ENCODE peak calls at places on chromosomes 5 and 9, in seven cellular contexts. E is brain microvascular endothelial cell, D is right atrium auricular region, H is HCT116, G is SJCRH30, Y is left ventricle myocardium inferior, Q is cardiac muscle cell. N is an unnamed sample. For H3K36me3, the result is how much of the 10 kb centered on the place peaks cover.

GRCh38 chr5:110644357-110644756 is 82.1 kb downstream of the TMEM232 start:
- DNase-seq in E (no peak), D (no peak), H (no peak), G (no peak), Y (no peak), Q (no peak), N (no peak)

GRCh38 chr5:150295172-150295611 is 5.6 kb upstream of the CAMK2A start:
- DNase-seq in E (peak), D (no peak), H (no peak), G (peak), Y (no peak), Q (no peak), N (no peak)

GRCh38 chr5:38871790-38872551 is 26.2 kb downstream of the OSMR start:
- DNase-seq in E (peak), D (no peak), H (peak), G (no peak), Y (no peak), Q (no peak), N (no peak)

GRCh38 chr5:65015767-65016166 is 247.0 kb downstream of the CWC27 start:
- DNase-seq in E (no peak), D (no peak), H (no peak), G (no peak), Y (no peak), Q (no peak), N (no peak)

GRCh38 chr9:5719546-5719945 is 90.6 kb downstream of the RIC1 start:
- DNase-seq in E (no peak), D (no peak), H (no peak), G (no peak), Y (no peak), Q (no peak), N (no peak)

GRCh38 chr9:131833906-131834305 is 94.0 kb upstream of the RAPGEF1 start:
- DNase-seq in E (peak), D (no peak), H (no peak), G (peak), Y (no peak), Q (no peak), N (no peak)

GRCh38 chr9:15354713-15355112 is 47.7 kb upstream of the TTC39B start:
- DNase-seq in E (no peak), D (no peak), H (no peak), G (no peak), Y (no peak), Q (peak), N (peak)

GRCh38 chr9:37238122-37238521 is 117.7 kb downstream of the ZCCHC7 start:
- DNase-seq in E (no peak), D (no peak), H (no peak), G (no peak), Y (no peak), Q (no peak), N (no peak)

GRCh38 chr5:124724357-124725039 is 21.9 kb downstream of the ZNF608 start:
- DNase-seq in E (no peak), D (no peak), H (no peak), G (no peak), Y (no peak), Q (no peak), N (peak)

GRCh38 chr5:77431286-77431685 is 60.8 kb downstream of the WDR41 start:
- DNase-seq in E (no peak), D (no peak), H (no peak), G (no peak), Y (no peak), Q (no peak), N (no peak)

GRCh38 chr9:133023117-133023890 is 7.5 kb upstream of the GTF3C5 start:
- DNase-seq in E (no peak), D (no peak), H (no peak), G (peak), Y (no peak), Q (no peak), N (peak)

GRCh38 chr9:20684865-20685696 is 1.0 kb downstream of the FOCAD start:
- DNase-seq in E (peak), D (no peak), H (no peak), G (no peak), Y (no peak), Q (no peak), N (no peak)

GRCh38 chr9:34546834-34547827 is 24.3 kb upstream of the ENHO start:
- DNase-seq in E (peak), D (no peak), H (peak), G (peak), Y (peak), Q (peak), N (peak)

GRCh38 chr5:158056426-158056825 is 197.5 kb upstream of the CLINT1 start:
- DNase-seq in E (peak), D (no peak), H (no peak), G (no peak), Y (no peak), Q (no peak), N (no peak)

GRCh38 chr5:90968319-90968718 is 409.7 kb downstream of the ADGRV1 start:
- DNase-seq in E (peak), D (no peak), H (no peak), G (no peak), Y (no peak), Q (no peak), N (no peak)

GRCh38 chr5:133523921-133524320 is 88.4 kb downstream of the FSTL4 start:
- DNase-seq in E (no peak), D (no peak), H (no peak), G (no peak), Y (no peak), Q (no peak), N (no peak)

GRCh38 chr5:57210633-57211032 is 36.8 kb downstream of the GPBP1 start:
- DNase-seq in E (no peak), D (no peak), H (no peak), G (no peak), Y (no peak), Q (no peak), N (no peak)

GRCh38 chr5:57211039-57211438 is 37.2 kb downstream of the GPBP1 start:
- DNase-seq in E (no peak), D (no peak), H (no peak), G (no peak), Y (no peak), Q (no peak), N (no peak)

GRCh38 chr5:57209316-57210040 is 35.6 kb downstream of the GPBP1 start:
- DNase-seq in E (no peak), D (no peak), H (peak), G (no peak), Y (no peak), Q (no peak), N (no peak)

GRCh38 chr5:57207681-57208080 is 33.8 kb downstream of the GPBP1 start:
- DNase-seq in E (no peak), D (no peak), H (no peak), G (no peak), Y (peak), Q (peak), N (no peak)

GRCh38 chr5:57207007-57207653 is 33.3 kb downstream of the GPBP1 start:
- DNase-seq in E (no peak), D (no peak), H (no peak), G (no peak), Y (no peak), Q (no peak), N (no peak)
- H3K27ac ChIP-seq in E (no peak), D (peak), H (no peak), G (no peak), Y (peak), Q (peak), N (no peak)

GRCh38 chr9:31674264-31674663 is 710.2 kb upstream of the ACO1 start:
- DNase-seq in E (no peak), D (no peak), H (no peak), G (no peak), Y (no peak), Q (no peak), N (no peak)

GRCh38 chr9:31683126-31683525 is 701.3 kb upstream of the ACO1 start:
- DNase-seq in E (no peak), D (no peak), H (no peak), G (no peak), Y (no peak), Q (no peak), N (no peak)

GRCh38 chr9:31677415-31677814 is 707.0 kb upstream of the ACO1 start:
- DNase-seq in E (no peak), D (no peak), H (no peak), G (no peak), Y (no peak), Q (no peak), N (no peak)

GRCh38 chr9:31677877-31678276 is 706.6 kb upstream of the ACO1 start:
- DNase-seq in E (no peak), D (no peak), H (no peak), G (no peak), Y (no peak), Q (no peak), N (no peak)
- H3K36me3 ChIP-seq in E (under half), D (under half), H (under half), G (under half), Y (under half), Q (under half), N (under half)

GRCh38 chr9:135927195-135928013 is 20.1 kb upstream of the CAMSAP1 start:
- DNase-seq in E (no peak), D (no peak), H (no peak), G (no peak), Y (no peak), Q (no peak), N (no peak)

GRCh38 chr9:135930446-135931345 is 23.4 kb upstream of the CAMSAP1 start:
- DNase-seq in E (no peak), D (no peak), H (no peak), G (no peak), Y (no peak), Q (no peak), N (no peak)

GRCh38 chr9:135929656-135930445 is 22.5 kb upstream of the CAMSAP1 start:
- DNase-seq in E (no peak), D (no peak), H (no peak), G (no peak), Y (no peak), Q (no peak), N (no peak)

GRCh38 chr9:135928074-135928730 is 20.9 kb upstream of the CAMSAP1 start:
- DNase-seq in E (no peak), D (no peak), H (no peak), G (no peak), Y (no peak), Q (no peak), N (no peak)

DNA sequence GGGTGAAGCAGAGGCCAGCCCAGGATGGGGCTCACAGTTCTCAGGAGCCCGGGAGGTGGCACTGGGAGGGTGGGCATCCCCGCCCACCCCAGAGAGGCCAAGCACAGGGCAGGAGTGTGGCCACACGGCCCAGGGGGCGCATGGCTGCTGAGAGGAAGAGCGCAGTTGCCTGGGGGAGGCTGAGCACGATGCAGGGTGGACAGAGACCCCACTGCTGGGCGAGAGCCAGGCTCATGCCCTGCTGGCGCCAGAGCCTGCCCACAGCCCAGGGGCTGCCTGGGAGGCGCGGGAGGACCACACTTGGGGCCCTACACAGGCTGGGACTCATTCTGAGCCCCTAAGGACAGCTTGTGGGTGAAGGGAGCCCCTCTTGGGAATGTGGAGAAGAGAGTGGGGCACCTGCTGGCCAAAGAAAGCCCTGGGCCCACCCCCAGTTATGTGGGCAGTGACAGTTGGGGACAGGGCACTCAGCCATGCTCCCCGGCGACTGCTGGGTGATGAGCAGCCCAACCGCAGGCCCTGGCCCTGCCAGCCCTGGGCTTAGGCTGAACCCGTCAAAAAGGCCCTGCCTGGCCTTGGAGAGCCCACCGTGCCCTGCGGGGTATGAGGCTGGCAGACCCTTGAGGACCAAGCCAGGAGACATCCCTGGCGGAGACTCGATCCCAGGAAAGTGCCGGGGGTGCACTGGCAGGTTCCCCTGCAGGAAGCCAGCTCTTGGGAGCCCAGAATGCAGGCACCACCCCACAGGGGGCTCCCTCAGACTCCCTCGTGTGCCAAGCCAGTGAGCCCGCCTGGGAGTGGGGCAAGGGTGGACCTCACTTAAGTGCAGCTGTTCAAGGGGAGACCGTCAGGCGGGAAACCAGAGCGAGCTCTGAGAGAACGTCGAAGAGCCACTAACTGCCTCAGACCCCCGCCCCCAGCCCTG is 21.6 kb upstream of the CAMSAP1 start:
- DNase-seq in E (no peak), D (no peak), H (no peak), G (no peak), Y (no peak), Q (no peak), N (no peak)
- H3K27ac ChIP-seq in E (no peak), D (no peak), H (peak), G (no peak), Y (no peak), Q (no peak), N (no peak)

GRCh38 chr5:126433708-126434107 is 10.5 kb downstream of the GRAMD2B start:
- DNase-seq in E (no peak), D (no peak), H (no peak), G (no peak), Y (no peak), Q (no peak), N (no peak)

GRCh38 chr5:126438267-126438666 is 15.1 kb downstream of the GRAMD2B start:
- DNase-seq in E (no peak), D (no peak), H (no peak), G (no peak), Y (no peak), Q (no peak), N (no peak)

GRCh38 chr5:126435261-126435660 is 12.1 kb downstream of the GRAMD2B start:
- DNase-seq in E (no peak), D (no peak), H (no peak), G (no peak), Y (no peak), Q (no peak), N (no peak)

GRCh38 chr5:126437706-126438105 is 14.5 kb downstream of the GRAMD2B start:
- DNase-seq in E (no peak), D (no peak), H (no peak), G (no peak), Y (no peak), Q (no peak), N (no peak)

GRCh38 chr5:126435714-126436113 is 12.5 kb downstream of the GRAMD2B start:
- DNase-seq in E (no peak), D (no peak), H (no peak), G (no peak), Y (no peak), Q (no peak), N (no peak)
- H3K36me3 ChIP-seq in E (under half), D (under half), H (under half), G (under half), Y (half or more), Q (under half), N (under half)

DNA sequence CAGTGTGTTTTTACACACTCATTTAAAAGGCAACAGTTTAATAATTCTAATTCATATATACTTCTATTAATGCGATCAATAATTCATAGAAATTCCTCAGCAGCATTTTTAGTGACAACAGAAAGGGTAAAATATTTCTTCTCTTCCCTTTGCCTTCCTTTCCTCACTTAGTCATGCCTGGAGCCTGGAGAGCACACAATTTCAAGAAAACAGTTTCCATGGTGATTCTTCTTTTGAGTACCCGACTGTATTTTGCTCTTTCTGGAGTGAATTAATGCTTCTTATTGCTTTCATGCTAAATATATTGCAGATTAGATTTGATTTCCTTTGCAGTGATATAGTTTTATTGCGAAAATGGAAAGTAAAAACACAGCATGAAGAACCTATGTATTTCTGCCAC is 153.6 kb downstream of the PPP2R2B start:
- DNase-seq in E (no peak), D (no peak), H (no peak), G (no peak), Y (no peak), Q (no peak), N (no peak)
- H3K27ac ChIP-seq in E (no peak), D (no peak), H (no peak), G (no peak), Y (no peak), Q (no peak), N (no peak)

GRCh38 chr9:128143409-128144238 is 5.6 kb upstream of the LCN2 start:
- DNase-seq in E (no peak), D (no peak), H (no peak), G (no peak), Y (no peak), Q (no peak), N (no peak)

GRCh38 chr9:128142061-128142460 is 7.2 kb upstream of the LCN2 start:
- DNase-seq in E (no peak), D (no peak), H (no peak), G (no peak), Y (no peak), Q (no peak), N (no peak)

GRCh38 chr9:128141604-128142003 is 7.6 kb upstream of the LCN2 start:
- DNase-seq in E (no peak), D (no peak), H (no peak), G (no peak), Y (no peak), Q (no peak), N (no peak)

GRCh38 chr9:128144239-128145181 is 4.7 kb upstream of the LCN2 start:
- DNase-seq in E (no peak), D (no peak), H (no peak), G (no peak), Y (no peak), Q (no peak), N (no peak)

DNA sequence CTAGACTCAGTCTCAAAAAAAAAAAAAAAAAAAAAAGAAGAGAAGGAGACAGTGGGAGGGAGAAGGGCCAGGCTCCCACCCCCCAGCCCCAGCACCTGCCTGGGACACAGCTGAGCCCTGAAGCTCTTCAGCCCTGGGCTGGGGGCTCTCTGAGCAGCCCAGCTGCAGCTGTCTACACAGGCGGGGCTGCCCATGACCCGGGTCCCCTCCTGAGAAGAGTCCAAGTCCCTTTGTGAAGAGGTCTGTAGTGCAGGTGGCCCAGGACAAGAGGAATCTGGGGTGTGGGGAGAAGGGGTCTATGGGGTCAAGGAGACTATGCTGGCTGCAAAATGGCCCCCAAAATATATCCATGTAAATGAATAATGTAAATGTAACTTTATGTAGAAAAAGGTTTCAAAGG is 6.7 kb upstream of the LCN2 start:
- DNase-seq in E (no peak), D (no peak), H (no peak), G (no peak), Y (no peak), Q (no peak), N (no peak)
- H3K36me3 ChIP-seq in E (under half), D (under half), H (under half), G (under half), Y (under half), Q (under half), N (under half)

GRCh38 chr9:104503963-104504362 is at the start of gene OR13F1:
- DNase-seq in E (no peak), D (no peak), H (no peak), G (no peak), Y (no peak), Q (no peak), N (no peak)

GRCh38 chr9:104503440-104503839 is 623 bp upstream of the OR13F1 start:
- DNase-seq in E (no peak), D (no peak), H (no peak), G (no peak), Y (no peak), Q (no peak), N (no peak)

GRCh38 chr9:104506565-104506964 is 2.5 kb downstream of the OR13F1 start:
- DNase-seq in E (no peak), D (no peak), H (no peak), G (no peak), Y (no peak), Q (no peak), N (no peak)
- H3K27ac ChIP-seq in E (no peak), D (no peak), H (no peak), G (no peak), Y (no peak), Q (no peak), N (no peak)

GRCh38 chr9:127816362-127816725 is 13.7 kb downstream of the FPGS start:
- DNase-seq in E (no peak), D (no peak), H (no peak), G (no peak), Y (no peak), Q (no peak), N (no peak)
- H3K36me3 ChIP-seq in E (half or more), D (half or more), H (under half), G (under half), Y (half or more), Q (under half), N (under half)

DNA sequence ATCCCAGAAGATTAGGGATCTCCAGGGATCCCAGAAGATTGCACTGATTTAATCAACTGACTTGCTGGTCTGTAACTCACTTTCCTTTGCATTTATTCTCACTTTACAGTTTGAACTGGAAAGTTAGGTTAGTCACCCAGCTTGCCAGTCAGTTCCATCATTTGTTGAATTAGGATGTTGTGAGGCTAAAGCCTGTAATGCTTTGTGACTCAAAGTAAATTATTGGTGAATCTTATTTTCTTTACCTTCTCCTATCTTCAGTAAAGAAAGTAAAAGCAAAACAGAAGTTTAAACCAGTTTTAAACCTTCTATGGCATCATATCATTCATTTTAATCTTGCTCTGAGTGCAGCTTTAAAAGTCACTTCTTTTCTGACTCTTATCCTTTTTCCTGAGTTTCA is 85.8 kb downstream of the SLC44A1 start:
- DNase-seq in E (no peak), D (no peak), H (no peak), G (no peak), Y (no peak), Q (no peak), N (no peak)
- H3K27ac ChIP-seq in E (no peak), D (no peak), H (no peak), G (no peak), Y (no peak), Q (no peak), N (no peak)

N was measured in endodermal cell.